ENCODE peak calls at places on chromosome 21, in five cellular contexts. N is NCI-H2081 treated with DMSO at 0.1 percent for 48 hours, Z is Daoy, R is Caco-2, C is DMS153. S is an unnamed sample.

GRCh38 chr21:39037807-39038405 is 145.3 kb downstream of the PSMG1 start:
- DNase-seq in R (no peak), N (no peak), C (no peak), Z (peak), S (no peak)

GRCh38 chr21:42539931-42540343 is 26.3 kb downstream of the SLC37A1 start:
- DNase-seq in R (peak), Z (peak), C (no peak), N (no peak), S (no peak)

GRCh38 chr21:44296103-44296519 is 3.7 kb upstream of the PFKL start:
- DNase-seq in C (no peak), N (no peak), R (no peak), Z (no peak), S (no peak)

GRCh38 chr21:42579456-42580075 is 65.9 kb downstream of the SLC37A1 start:
- DNase-seq in N (no peak), C (no peak), R (no peak), Z (no peak), S (no peak)

GRCh38 chr21:41817228-41817627 is 50.4 kb upstream of the RIPK4 start:
- DNase-seq in Z (peak), R (peak), C (peak), N (no peak), S (no peak)

GRCh38 chr21:45288441-45288841 is 746 bp upstream of the POFUT2 start:
- DNase-seq in R (no peak), Z (peak), C (no peak), N (no peak), S (no peak)

GRCh38 chr21:45931397-45931969 is 50.1 kb upstream of the COL6A1 start:
- DNase-seq in Z (no peak), C (no peak), R (no peak), N (no peak), S (no peak)

GRCh38 chr21:29091032-29091431 is 17.6 kb upstream of the CCT8 start:
- DNase-seq in C (no peak), Z (peak), N (no peak), R (no peak), S (no peak)

GRCh38 chr21:15274701-15275255 is 210.0 kb upstream of the NRIP1 start:
- DNase-seq in Z (no peak), C (no peak), N (no peak), R (no peak), S (no peak)

GRCh38 chr21:18041012-18041411 is 203.6 kb upstream of the CHODL start:
- DNase-seq in C (no peak), Z (no peak), R (peak), N (peak), S (no peak)

GRCh38 chr21:43893536-43894205 is 28.6 kb downstream of the AGPAT3 start:
- DNase-seq in C (no peak), R (no peak), N (no peak), Z (no peak), S (no peak)

GRCh38 chr21:41648591-41649031 is 118.2 kb downstream of the RIPK4 start:
- DNase-seq in R (no peak), C (no peak), Z (peak), N (no peak), S (no peak)

GRCh38 chr21:43312751-43313169 is 114.2 kb downstream of the SIK1 start:
- DNase-seq in R (peak), C (no peak), N (no peak), Z (no peak), S (no peak)

GRCh38 chr21:16424331-16424749 is 694.6 kb downstream of the USP25 start:
- DNase-seq in C (no peak), N (no peak), R (no peak), Z (no peak), S (no peak)

GRCh38 chr21:14614287-14614686 is 68.2 kb upstream of the SAMSN1 start:
- DNase-seq in C (no peak), R (no peak), Z (no peak), N (no peak), S (no peak)

GRCh38 chr21:39136711-39137110 is 46.5 kb downstream of the PSMG1 start:
- DNase-seq in Z (peak), N (no peak), C (no peak), R (no peak), S (no peak)

GRCh38 chr21:38761531-38761930 is 44.2 kb upstream of the ETS2 start:
- DNase-seq in R (no peak), Z (no peak), C (no peak), N (no peak), S (no peak)

S was measured in NCI-H187 treated with DMSO at 0.1 percent for 48 hours.